ENCODE peak calls at places on chromosomes 6 and 20, in six cellular contexts. X is HL-60, I is SK-N-SH, O is GM12878, Y is K562, R is HepG2. F is an unnamed sample.

GRCh38 chr6:53530346-53530745 is 14.6 kb downstream of the GCLC start:
- DNase-seq in X (no peak), I (no peak), O (no peak), Y (no peak), R (no peak), F (no peak)

GRCh38 chr6:150471276-150471675 is 102.5 kb downstream of the IYD start:
- DNase-seq in X (no peak), I (no peak), O (no peak), Y (no peak), R (no peak), F (no peak)

GRCh38 chr6:3438190-3439167 is 18.4 kb downstream of the SLC22A23 start:
- DNase-seq in X (no peak), I (no peak), O (no peak), Y (no peak), R (peak), F (no peak)

GRCh38 chr6:145087034-145087433 is 648.3 kb downstream of the EPM2A start:
- DNase-seq in X (no peak), I (no peak), O (no peak), Y (no peak), R (no peak), F (no peak)

GRCh38 chr20:31707994-31708744 is 14.5 kb downstream of the BCL2L1 start:
- DNase-seq in X (peak), I (no peak), O (no peak), Y (peak), R (no peak), F (peak)

GRCh38 chr6:72699142-72699541 is 77.3 kb downstream of the KCNQ5 start:
- DNase-seq in X (no peak), I (no peak), O (no peak), Y (no peak), R (no peak), F (no peak)

GRCh38 chr6:5638666-5639065 is 368.1 kb downstream of the NRN1 start:
- DNase-seq in X (no peak), I (no peak), O (no peak), Y (no peak), R (no peak), F (no peak)

GRCh38 chr6:146315321-146316254 is 228.0 kb upstream of the RAB32 start:
- DNase-seq in X (no peak), I (no peak), O (no peak), Y (no peak), R (no peak), F (no peak)

GRCh38 chr6:108612852-108613251 is 52.1 kb downstream of the FOXO3 start:
- DNase-seq in X (no peak), I (no peak), O (no peak), Y (no peak), R (no peak), F (no peak)

GRCh38 chr6:112618796-112619195 is 271.7 kb downstream of the RFPL4B start:
- DNase-seq in X (no peak), I (peak), O (no peak), Y (no peak), R (no peak), F (no peak)

GRCh38 chr20:10924628-10925266 is 250.9 kb upstream of the JAG1 start:
- DNase-seq in X (no peak), I (no peak), O (no peak), Y (no peak), R (no peak), F (no peak)

GRCh38 chr20:59035381-59035780 is 3.2 kb upstream of the ATP5F1E start:
- DNase-seq in X (no peak), I (no peak), O (no peak), Y (no peak), R (no peak), F (no peak)

GRCh38 chr6:69631552-69632346 is 165.1 kb downstream of the LMBRD1 start:
- DNase-seq in X (no peak), I (no peak), O (no peak), Y (no peak), R (no peak), F (no peak)

GRCh38 chr6:169315830-169316614 is 62.4 kb upstream of the THBS2 start:
- DNase-seq in X (no peak), I (no peak), O (no peak), Y (no peak), R (no peak), F (no peak)

GRCh38 chr6:113450061-113450465 is 407.1 kb upstream of the MARCKS start:
- DNase-seq in X (no peak), I (no peak), O (no peak), Y (no peak), R (peak), F (no peak)

GRCh38 chr6:31769684-31770371 is 7.3 kb downstream of the VWA7 start:
- DNase-seq in X (peak), I (peak), O (peak), Y (peak), R (peak), F (peak)

GRCh38 chr6:43977404-43978111 is 149.7 kb downstream of the MRPL14 start:
- DNase-seq in X (no peak), I (no peak), O (peak), Y (no peak), R (no peak), F (no peak)
- TF ChIP-seq GABPA in X (no peak), I (no peak), O (no peak), Y (no peak), R (no peak), F (no peak)

GRCh38 chr20:5282561-5282960 is 34.2 kb downstream of the PROKR2 start:
- DNase-seq in X (no peak), I (no peak), O (no peak), Y (no peak), R (no peak), F (no peak)
- TF ChIP-seq GABPA in X (no peak), I (no peak), O (no peak), Y (no peak), R (no peak), F (no peak)

DNA sequence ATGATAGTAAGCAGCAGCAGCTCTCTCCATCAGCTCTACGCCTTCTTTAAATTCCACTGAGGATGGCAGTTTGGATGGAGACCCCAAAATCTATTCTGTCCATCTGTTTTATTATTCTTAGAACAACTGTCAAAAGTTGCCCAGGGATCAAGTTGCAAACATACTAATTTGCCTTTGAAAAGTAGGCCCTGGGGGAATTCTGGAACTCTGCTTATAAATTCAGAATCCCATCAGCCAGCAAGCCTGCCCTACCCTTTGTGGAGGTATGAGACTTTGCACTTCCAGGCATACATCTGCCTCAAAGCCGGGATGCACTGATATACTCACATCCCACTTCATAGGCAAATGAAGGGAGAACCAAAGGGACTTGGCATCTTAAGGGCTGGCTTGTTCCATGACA is 93.6 kb downstream of the INSM1 start:
- DNase-seq in X (no peak), I (no peak), O (no peak), Y (no peak), R (no peak), F (no peak)
- TF ChIP-seq GABPA in X (no peak), I (no peak), O (no peak), Y (no peak), R (no peak), F (no peak)

GRCh38 chr6:93304514-93304913 is 114.8 kb downstream of the EPHA7 start:
- DNase-seq in X (no peak), I (no peak), O (no peak), Y (no peak), R (no peak), F (no peak)
- TF ChIP-seq GABPA in X (no peak), I (no peak), O (no peak), Y (no peak), R (no peak), F (no peak)

DNA sequence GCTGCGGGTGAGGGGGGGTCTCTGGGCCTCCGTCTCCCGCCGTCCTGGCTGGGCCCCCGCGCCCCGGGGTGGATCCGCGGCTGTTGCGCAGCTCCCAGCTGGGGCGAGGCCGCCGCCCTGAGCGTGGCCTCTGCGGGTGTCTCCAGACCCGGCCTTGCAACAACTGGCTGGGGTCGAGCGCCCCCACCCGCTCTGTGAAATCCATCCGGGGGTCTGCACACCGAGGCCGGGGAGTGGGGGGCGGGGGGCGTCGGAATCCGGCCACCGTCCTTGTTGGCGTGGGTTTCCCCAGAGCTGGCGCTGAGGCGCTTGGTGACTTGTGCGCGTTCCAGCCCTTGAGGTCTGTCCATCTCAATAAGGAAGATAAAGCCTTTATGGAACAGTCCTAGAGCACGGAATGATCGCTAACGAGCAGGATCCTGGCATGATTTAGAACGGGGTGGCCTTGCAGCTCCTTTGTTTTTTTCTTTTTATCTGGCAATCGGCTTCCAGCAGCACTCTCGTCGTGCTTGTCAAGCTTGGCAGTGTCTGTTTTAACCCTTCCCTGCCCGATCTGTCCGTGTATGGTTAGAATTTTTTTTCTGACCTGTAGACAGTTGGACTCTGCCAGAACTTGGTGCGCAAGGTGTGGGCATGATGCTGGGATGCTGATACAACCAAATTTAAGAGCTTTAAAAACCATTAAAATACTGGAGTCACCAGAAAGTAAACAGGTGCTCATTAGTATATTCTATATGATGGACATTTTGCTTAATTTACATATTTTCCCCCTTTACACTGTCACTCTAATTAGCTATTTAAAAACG is 675 bp downstream of the DSTN start:
- DNase-seq in X (no peak), I (peak), O (no peak), Y (peak), R (peak), F (peak)
- TF ChIP-seq GABPA in X (no peak), I (peak), O (no peak), Y (no peak), R (no peak), F (no peak)

DNA sequence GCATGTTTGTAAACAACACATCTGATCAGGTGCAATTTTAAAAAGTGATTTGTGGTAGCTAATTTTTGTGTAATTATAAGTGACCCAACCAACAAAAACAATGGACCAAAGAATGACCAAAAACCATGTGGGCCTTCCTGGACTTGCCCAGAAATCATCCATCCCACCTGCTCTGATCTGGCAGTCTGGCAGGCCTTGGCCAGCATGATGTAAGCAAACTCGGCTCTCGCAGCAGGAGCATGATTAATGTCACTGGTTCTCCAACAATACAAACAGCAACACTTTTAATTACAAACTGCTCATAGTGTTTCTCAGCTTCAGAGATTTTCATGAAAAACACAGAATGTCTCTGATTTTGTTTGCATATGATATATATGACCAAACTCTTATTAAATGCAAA is 16.1 kb downstream of the TP53INP2 start:
- DNase-seq in X (no peak), I (no peak), O (no peak), Y (no peak), R (no peak), F (no peak)
- TF ChIP-seq GABPA in X (no peak), I (no peak), O (no peak), Y (no peak), R (no peak), F (no peak)